ENCODE peak calls at places on chromosomes 7 and 10, in nine cellular contexts. T is Panc1; L is A549; R is D341Med; Q is GM13976; X is left cardiac atrium; G is stimulated activated CD8-positive, alpha-beta memory T cell treated with anti-CD3 and anti-CD28 coated beads, Interleukin-12 subunit alpha, Interleukin-12 subunit beta, amount 100 ng/mL, for 1 hour; Z is iPS-NIHi11; V is LoVo. A is an unnamed sample.

GRCh38 chr10:89165923-89166322 is 41.2 kb downstream of the CH25H start:
- DNase-seq in T (no peak), L (no peak), R (no peak), Q (no peak), X (no peak), G (no peak), Z (no peak), V (no peak), A (no peak)

GRCh38 chr7:117048854-117049321 is 95.6 kb downstream of the ST7 start:
- DNase-seq in T (no peak), L (no peak), R (no peak), Q (no peak), X (no peak), G (no peak), Z (no peak), V (peak), A (no peak)

GRCh38 chr10:5043716-5044115 is 40.1 kb upstream of the AKR1C2 start:
- DNase-seq in T (no peak), L (no peak), R (no peak), Q (no peak), X (no peak), G (no peak), Z (peak), V (no peak), A (no peak)

GRCh38 chr7:30528779-30529178 is 24.1 kb upstream of the GGCT start:
- DNase-seq in T (no peak), L (no peak), R (no peak), Q (no peak), X (no peak), G (no peak), Z (no peak), V (no peak), A (no peak)

GRCh38 chr10:67609996-67610793 is 85.8 kb downstream of the CTNNA3 start:
- DNase-seq in T (no peak), L (no peak), R (no peak), Q (no peak), X (no peak), G (no peak), Z (no peak), V (no peak), A (no peak)

GRCh38 chr7:50416509-50417299 is 33.4 kb downstream of the FIGNL1 start:
- DNase-seq in T (no peak), L (no peak), R (no peak), Q (peak), X (no peak), G (no peak), Z (no peak), V (no peak), A (no peak)

GRCh38 chr10:100886946-100887345 is 25.8 kb upstream of the SLF2 start:
- DNase-seq in T (no peak), L (no peak), R (peak), Q (no peak), X (no peak), G (no peak), Z (no peak), V (no peak), A (no peak)

GRCh38 chr7:1233328-1234048 is 816 bp downstream of the UNCX start:
- DNase-seq in T (no peak), L (no peak), R (no peak), Q (no peak), X (no peak), G (no peak), Z (no peak), V (no peak), A (no peak)

GRCh38 chr10:22573820-22574569 is 140.4 kb downstream of the PIP4K2A start:
- DNase-seq in T (no peak), L (peak), R (peak), Q (no peak), X (no peak), G (no peak), Z (peak), V (no peak), A (no peak)

GRCh38 chr7:142873281-142873784 is 12.2 kb downstream of the TRPV6 start:
- DNase-seq in T (no peak), L (peak), R (peak), Q (peak), X (no peak), G (no peak), Z (peak), V (no peak), A (no peak)

A was measured in posterior cingulate gyrus.